ENCODE peak calls at places on chromosomes 16 and 17, in six cellular contexts. X is thoracic aorta, K is pancreas, Z is AG10803, P is fibroblast of lung, E is tibial nerve. Y is an unnamed sample.

GRCh38 chr17:9924735-9925191 is 19.7 kb upstream of the RCVRN start:
- DNase-seq in X (no peak), K (no peak), Z (peak; percentile 64), P (peak; percentile 53), E (no peak), Y (peak; percentile 77)

GRCh38 chr17:41496803-41497484 is 7.2 kb upstream of the KRT36 start:
- DNase-seq in X (no peak), K (peak; percentile 60), Z (peak; percentile 86), P (peak; percentile 84), E (no peak), Y (peak; percentile 80)

GRCh38 chr17:63349478-63350000 is 96.6 kb downstream of the CYB561 start:
- DNase-seq in X (no peak), K (no peak), Z (peak; percentile 82), P (peak; percentile 89), E (no peak), Y (peak; percentile 78)

GRCh38 chr17:6853764-6854442 is 22.4 kb upstream of the TEKT1 start:
- DNase-seq in X (no peak), K (no peak), Z (no peak), P (no peak), E (no peak), Y (no peak)

GRCh38 chr16:68372806-68373205 is 62.0 kb downstream of the PRMT7 start:
- DNase-seq in X (no peak), K (no peak), Z (no peak), P (no peak), E (no peak), Y (no peak)

GRCh38 chr17:7884581-7885356 is 3.8 kb upstream of the CHD3 start:
- DNase-seq in X (no peak), K (peak; percentile 51), Z (no peak), P (no peak), E (no peak), Y (no peak)

GRCh38 chr16:85613609-85614337 is 651 bp downstream of the GSE1 start:
- DNase-seq in X (no peak), K (peak; percentile 79), Z (no peak), P (peak; percentile 43), E (peak; percentile 60), Y (no peak)

GRCh38 chr16:89887243-89887642 is 13.9 kb downstream of the TCF25 start:
- DNase-seq in X (no peak), K (no peak), Z (no peak), P (no peak), E (no peak), Y (no peak)

GRCh38 chr17:50044483-50044882 is 11.4 kb upstream of the ITGA3 start:
- DNase-seq in X (no peak), K (no peak), Z (no peak), P (no peak), E (no peak), Y (no peak)

GRCh38 chr17:46841561-46842379 is 9.6 kb upstream of the WNT9B start:
- DNase-seq in X (no peak), K (peak; percentile 56), Z (no peak), P (no peak), E (no peak), Y (no peak)

GRCh38 chr16:56195151-56195550 is 3.9 kb downstream of the GNAO1 start:
- DNase-seq in X (no peak), K (no peak), Z (peak; percentile 3), P (peak; percentile 3), E (no peak), Y (no peak)

GRCh38 chr17:2700031-2700490 is 11.5 kb downstream of the CLUH start:
- DNase-seq in X (no peak), K (no peak), Z (no peak), P (no peak), E (peak; percentile 1), Y (no peak)

GRCh38 chr17:40318835-40319332 is 9.9 kb downstream of the RARA start:
- DNase-seq in X (no peak), K (no peak), Z (peak; percentile 38), P (no peak), E (no peak), Y (no peak)

GRCh38 chr16:6573577-6573976 is 759.1 kb upstream of the RBFOX1 start:
- DNase-seq in X (no peak), K (peak; percentile 19), Z (no peak), P (no peak), E (no peak), Y (no peak)

GRCh38 chr16:57534881-57535658 is 1.3 kb downstream of the CCDC102A start:
- DNase-seq in X (no peak), K (peak; percentile 64), Z (no peak), P (no peak), E (no peak), Y (no peak)

GRCh38 chr16:70161350-70161749 is 12.2 kb upstream of the CLEC18C start:
- DNase-seq in X (no peak), K (no peak), Z (no peak), P (no peak), E (no peak), Y (no peak)

GRCh38 chr16:57798267-57798810 is 4.0 kb downstream of the KIFC3 start:
- DNase-seq in X (no peak), K (no peak), Z (no peak), P (no peak), E (no peak), Y (no peak)

GRCh38 chr16:66954097-66954659 is 6.9 kb upstream of the CES3 start:
- DNase-seq in X (peak; percentile 25), K (peak; percentile 73), Z (peak; percentile 72), P (peak; percentile 58), E (peak; percentile 66), Y (peak; percentile 75)

GRCh38 chr17:43020789-43021738 is 1.1 kb downstream of the VAT1 start:
- DNase-seq in X (no peak), K (peak; percentile 68), Z (peak; percentile 77), P (peak; percentile 58), E (peak; percentile 68), Y (peak; percentile 84)

GRCh38 chr17:40355804-40356758 is 8.5 kb downstream of the GJD3 start:
- DNase-seq in X (no peak), K (no peak), Z (no peak), P (no peak), E (no peak), Y (no peak)

GRCh38 chr16:10923650-10924214 is 18.5 kb downstream of the DEXI start:
- DNase-seq in X (peak; percentile 31), K (peak; percentile 63), Z (peak; percentile 47), P (no peak), E (no peak), Y (no peak)

GRCh38 chr17:59712856-59713255 is 5.4 kb downstream of the VMP1 start:
- DNase-seq in X (no peak), K (no peak), Z (no peak), P (no peak), E (no peak), Y (no peak)

GRCh38 chr17:49779730-49780220 is 8.7 kb upstream of the KAT7 start:
- DNase-seq in X (no peak), K (no peak), Z (peak; percentile 99), P (peak; percentile 98), E (no peak), Y (peak; percentile 97)

GRCh38 chr17:69060835-69061234 is at the start of gene ABCA9:
- DNase-seq in X (no peak), K (no peak), Z (peak; percentile 94), P (peak; percentile 39), E (no peak), Y (peak; percentile 95)

GRCh38 chr17:792277-792676 is 10.1 kb downstream of the MRM3 start:
- DNase-seq in X (no peak), K (no peak), Z (no peak), P (peak; percentile 13), E (no peak), Y (peak; percentile 27)

GRCh38 chr17:40145476-40145875 is 5.1 kb downstream of the CASC3 start:
- DNase-seq in X (no peak), K (no peak), Z (no peak), P (no peak), E (no peak), Y (no peak)

GRCh38 chr16:68401871-68402747 is 46.2 kb downstream of the SMPD3 start:
- DNase-seq in X (no peak), K (no peak), Z (peak; percentile 75), P (peak; percentile 85), E (no peak), Y (peak; percentile 70)

GRCh38 chr16:87538594-87538993 is 45.8 kb upstream of the ZCCHC14 start:
- DNase-seq in X (no peak), K (no peak), Z (peak; percentile 83), P (peak; percentile 72), E (no peak), Y (peak; percentile 60)
- H3K4me3 ChIP-seq in X (no peak overlapping the region), K (no peak overlapping the region), Z (no peak overlapping the region), P (no peak overlapping the region), E (no peak overlapping the region), Y (no peak overlapping the region)

DNA sequence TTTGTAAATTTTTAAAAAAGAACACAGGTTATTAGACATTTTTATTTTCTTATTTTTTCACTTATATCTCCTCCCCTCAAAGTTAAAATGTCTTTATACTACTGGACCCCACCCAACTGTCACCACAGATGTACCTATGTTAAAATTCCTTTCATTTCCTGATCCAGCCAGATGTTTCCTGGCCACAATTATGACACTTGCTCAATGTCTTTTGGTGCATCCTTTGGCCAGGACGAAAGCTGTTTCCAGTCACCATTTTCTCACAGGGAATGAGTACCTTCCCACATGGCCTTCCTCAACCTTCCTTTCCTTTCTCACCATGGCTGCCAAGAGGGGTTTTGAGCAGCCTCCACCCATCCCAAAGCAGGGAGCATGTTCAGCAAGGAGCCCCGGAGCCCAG is 365.7 kb upstream of the MAF start:
- DNase-seq in X (no peak), K (no peak), Z (no peak), P (no peak), E (no peak), Y (no peak)
- TF ChIP-seq CTCF in X (no peak), K (no peak), Z (no peak), P (no peak), E (no peak), Y (no peak)

GRCh38 chr16:3305109-3306068 is at the start of the genes TIGD7 and ZNF75A:
- DNase-seq in X (peak; percentile 42), K (peak; percentile 84), Z (peak; percentile 90), P (peak; percentile 94), E (peak; percentile 56), Y (peak; percentile 86)

GRCh38 chr16:3306078-3306477 is 781 bp downstream of the ZNF75A start:
- DNase-seq in X (no peak), K (no peak), Z (no peak), P (no peak), E (no peak), Y (no peak)

DNA sequence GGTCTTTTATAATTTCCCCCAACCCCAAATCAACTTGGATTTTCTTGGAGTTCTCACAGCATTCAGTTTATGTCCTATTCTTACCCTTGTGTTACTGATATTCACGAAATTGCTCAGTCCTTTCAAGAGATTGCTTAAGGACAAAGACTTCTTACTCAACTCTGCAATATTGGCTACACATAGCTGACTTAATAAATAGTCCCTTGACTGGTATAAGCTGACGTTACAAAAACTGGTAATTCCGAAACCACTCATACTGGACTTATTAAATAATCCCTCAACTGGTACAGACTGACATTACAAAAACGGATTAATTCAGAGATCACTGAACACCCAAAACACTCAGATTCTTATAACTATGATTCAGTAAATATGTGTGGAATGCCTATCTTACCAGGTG is 860 bp downstream of the TIGD7 start:
- DNase-seq in X (no peak), K (no peak), Z (peak; percentile 17), P (no peak), E (no peak), Y (peak; percentile 31)
- H3K4me3 ChIP-seq in X (peak overlapping the region; percentile 86), K (peak overlapping the region; percentile 92), Z (peak overlapping the region; percentile 90), P (peak overlapping the region; percentile 70), E (peak overlapping the region; percentile 68), Y (peak overlapping the region; percentile 66)

DNA sequence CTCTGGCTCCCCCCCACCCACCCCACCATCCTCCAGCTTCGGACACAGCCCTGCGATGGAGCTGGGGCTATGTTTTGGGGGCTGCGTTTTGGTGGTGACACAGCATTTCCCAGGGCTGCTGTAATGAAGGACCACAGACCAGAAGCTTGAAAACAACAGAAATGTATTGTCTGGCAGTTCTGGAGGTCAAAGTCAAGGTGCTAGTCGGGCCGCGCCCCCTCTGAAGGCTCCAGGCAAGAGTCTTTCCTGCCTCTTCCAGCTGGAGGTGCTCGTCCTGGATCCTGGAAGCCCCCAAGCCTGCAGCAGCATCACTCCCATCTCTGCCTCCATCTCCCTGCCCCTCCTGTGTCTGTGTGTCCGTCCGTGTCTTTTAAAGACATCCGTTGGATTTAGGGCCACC is 50.8 kb downstream of the TBC1D16 start:
- DNase-seq in X (no peak), K (no peak), Z (no peak), P (no peak), E (no peak), Y (no peak)
- TF ChIP-seq CTCF in X (no peak), K (no peak), Z (no peak), P (no peak), E (no peak), Y (no peak)